ENCODE peak calls at places on chromosomes 12 and 14, in five cellular contexts. Z is SK-N-SH, F is left lung, N is cardiac muscle cell, B is IMR-90. A is an unnamed sample. For H3K9me3, the result is how much of the 10 kb centered on the place peaks cover.

GRCh38 chr14:32933943-32934890 is 4.5 kb upstream of the NPAS3 start:
- DNase-seq in Z (peak), F (peak), N (peak), B (no peak), A (peak)

GRCh38 chr14:73644531-73645247 is at the start of gene DNAL1:
- DNase-seq in Z (peak), F (peak), N (peak), B (peak), A (peak)

GRCh38 chr14:102629700-102630365 is 37.4 kb downstream of the RCOR1 start:
- DNase-seq in Z (no peak), F (no peak), N (peak), B (peak), A (no peak)

GRCh38 chr14:99424306-99424877 is 56.3 kb downstream of the SETD3 start:
- DNase-seq in Z (no peak), F (no peak), N (no peak), B (no peak), A (no peak)

GRCh38 chr12:128795530-128796361 is 28.0 kb downstream of the SLC15A4 start:
- DNase-seq in Z (no peak), F (no peak), N (no peak), B (no peak), A (no peak)

GRCh38 chr14:90426031-90426540 is 29.3 kb downstream of the CALM1 start:
- DNase-seq in Z (no peak), F (no peak), N (no peak), B (no peak), A (no peak)

GRCh38 chr12:50174971-50175715 is 8.0 kb upstream of the CERS5 start:
- DNase-seq in Z (peak), F (no peak), N (peak), B (peak), A (no peak)

GRCh38 chr12:45590646-45591045 is 138.9 kb upstream of the ARID2 start:
- DNase-seq in Z (no peak), F (no peak), N (no peak), B (no peak), A (no peak)

GRCh38 chr12:74365178-74365964 is 172.3 kb upstream of the ATXN7L3B start:
- DNase-seq in Z (peak), F (no peak), N (peak), B (peak), A (peak)

GRCh38 chr12:78194448-78194847 is 363.8 kb downstream of the NAV3 start:
- DNase-seq in Z (no peak), F (no peak), N (no peak), B (peak), A (no peak)

GRCh38 chr14:99752486-99753121 is 40.6 kb upstream of the EML1 start:
- DNase-seq in Z (no peak), F (no peak), N (no peak), B (peak), A (no peak)

GRCh38 chr12:117202033-117202432 is 11.8 kb upstream of the FBXO21 start:
- DNase-seq in Z (no peak), F (no peak), N (no peak), B (no peak), A (no peak)

GRCh38 chr14:33280646-33281045 is 342.0 kb downstream of the NPAS3 start:
- DNase-seq in Z (no peak), F (no peak), N (no peak), B (no peak), A (no peak)

GRCh38 chr12:48118491-48118890 is 673 bp upstream of the PFKM start:
- DNase-seq in Z (no peak), F (no peak), N (peak), B (no peak), A (no peak)

GRCh38 chr14:21092147-21093011 is 6.1 kb downstream of the ZNF219 start:
- DNase-seq in Z (peak), F (peak), N (peak), B (peak), A (peak)

GRCh38 chr12:1801285-1801975 is 18.9 kb upstream of the LRTM2 start:
- DNase-seq in Z (peak), F (peak), N (no peak), B (peak), A (peak)

GRCh38 chr14:56648508-56649301 is 69.1 kb downstream of the TMEM260 start:
- DNase-seq in Z (no peak), F (no peak), N (peak), B (no peak), A (no peak)

GRCh38 chr14:28768549-28768870 is 1.9 kb downstream of the FOXG1 start:
- DNase-seq in Z (no peak), F (peak), N (no peak), B (no peak), A (no peak)

GRCh38 chr12:64707362-64707761 is 51.8 kb downstream of the GNS start:
- DNase-seq in Z (no peak), F (no peak), N (no peak), B (no peak), A (no peak)

DNA sequence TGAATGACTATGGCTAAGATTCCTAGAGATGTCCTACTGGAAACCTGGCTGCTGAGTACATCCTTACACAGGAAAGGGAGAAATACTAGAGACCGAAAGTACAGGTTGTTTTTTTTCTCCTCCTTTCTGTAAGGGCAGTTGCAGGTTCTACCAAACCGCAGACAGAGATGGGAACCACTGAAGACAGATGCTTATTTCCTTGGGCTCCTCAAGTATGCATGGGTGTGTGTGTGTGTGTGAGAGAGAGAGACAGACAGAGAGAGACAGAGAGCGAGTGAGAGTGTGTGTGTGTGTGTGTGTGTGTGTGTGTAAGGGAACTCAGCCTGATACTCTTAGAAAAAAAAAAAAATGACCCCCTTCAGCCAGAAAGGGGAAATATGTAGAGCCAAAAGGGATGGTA is 42.5 kb downstream of the MAP4K5 start:
- DNase-seq in Z (no peak), F (no peak), N (no peak), B (no peak), A (no peak)
- H3K9me3 ChIP-seq in Z (under half), F (under half), N (under half), B (under half), A (under half)

GRCh38 chr12:4277205-4277543 is 3.6 kb downstream of the CCND2 start:
- DNase-seq in Z (no peak), F (no peak), N (no peak), B (no peak), A (no peak)
- TF ChIP-seq CTCF in Z (no peak), F (no peak), N (no peak), B (no peak), A (no peak)

GRCh38 chr12:133046698-133047097 is 9.4 kb downstream of the ZNF84 start:
- DNase-seq in Z (no peak), F (no peak), N (no peak), B (no peak), A (no peak)
- H3K9me3 ChIP-seq in Z (half or more), F (half or more), N (under half), B (half or more), A (under half)

GRCh38 chr12:704516-705242 is 41.4 kb upstream of the NINJ2 start:
- DNase-seq in Z (no peak), F (no peak), N (no peak), B (no peak), A (no peak)

GRCh38 chr12:701896-702539 is 38.8 kb upstream of the NINJ2 start:
- DNase-seq in Z (no peak), F (no peak), N (no peak), B (no peak), A (no peak)

GRCh38 chr12:697426-697825 is 34.2 kb upstream of the NINJ2 start:
- DNase-seq in Z (no peak), F (no peak), N (no peak), B (no peak), A (no peak)

GRCh38 chr12:694734-695503 is 31.7 kb upstream of the NINJ2 start:
- DNase-seq in Z (no peak), F (no peak), N (no peak), B (no peak), A (no peak)

GRCh38 chr12:700061-700460 is 36.8 kb upstream of the NINJ2 start:
- DNase-seq in Z (no peak), F (no peak), N (no peak), B (no peak), A (no peak)
- TF ChIP-seq CTCF in Z (no peak), F (no peak), N (no peak), B (no peak), A (peak)

A was measured in WERI-Rb-1.